ENCODE peak calls at places on chromosomes 4 and X, in eight cellular contexts. B, Q, G, C, Z, Y, K and U are unnamed samples.

GRCh38 chr4:6761540-6762243 is 20.8 kb upstream of the KIAA0232 start:
- DNase-seq in B (no peak), C (no peak), Z (no peak), G (no peak), Q (no peak), Y (no peak), K (no peak), U (no peak)

GRCh38 chr4:147927377-147928137 is 195.7 kb downstream of the ARHGAP10 start:
- DNase-seq in G (no peak), C (no peak), B (no peak), Y (peak; percentile 47), Z (no peak), Q (no peak), K (no peak), U (no peak)

GRCh38 chr4:22515888-22516541 is at the start of gene ADGRA3:
- DNase-seq in C (peak; percentile 90), G (peak; percentile 24), Q (peak; percentile 64), Z (no peak), B (peak; percentile 53), Y (peak; percentile 79), K (peak; percentile 14), U (peak; percentile 46)

GRCh38 chr4:126757219-126757618 is 875.5 kb upstream of the INTU start:
- DNase-seq in Q (no peak), Y (no peak), K (no peak), Z (no peak), C (no peak), B (peak; percentile 73), G (no peak), U (no peak)

GRCh38 chr4:3193531-3194203 is 55.3 kb upstream of the MSANTD1 start:
- DNase-seq in Z (peak; percentile 2), K (peak; percentile 32), Y (no peak), B (no peak), G (peak; percentile 10), C (no peak), Q (peak; percentile 31), U (peak; percentile 1)

GRCh38 chr4:91127891-91128290 is 1000.7 kb downstream of the CCSER1 start:
- DNase-seq in B (no peak), G (no peak), Y (peak; percentile 16), Z (no peak), K (no peak), Q (no peak), C (no peak), U (peak; percentile 41)

GRCh38 chrX:16643160-16643559 is 6.8 kb upstream of the S100G start:
- DNase-seq in Z (no peak), Y (no peak), G (no peak), K (no peak), B (peak; percentile 49), Q (no peak), C (no peak), U (no peak)

GRCh38 chrX:18892881-18893280 is 91.0 kb downstream of the PHKA2 start:
- DNase-seq in B (no peak), Y (no peak), Q (no peak), C (no peak), Z (no peak), G (no peak), K (no peak), U (no peak)

GRCh38 chrX:7088968-7089615 is 58.4 kb upstream of the STS start:
- DNase-seq in C (peak; percentile 42), K (peak; percentile 58), Z (no peak), B (no peak), Q (no peak), G (no peak), Y (no peak), U (no peak)

GRCh38 chr4:15682790-15683495 is 1.3 kb downstream of the FAM200B start:
- DNase-seq in Y (no peak), G (no peak), Z (no peak), B (no peak), K (no peak), Q (peak; percentile 38), C (no peak), U (peak; percentile 32)

GRCh38 chr4:1447676-1448588 is 41.7 kb upstream of the NKX1-1 start:
- DNase-seq in C (peak; percentile 78), Z (no peak), G (no peak), Y (no peak), K (no peak), Q (no peak), B (no peak), U (no peak)